ENCODE peak calls at places on chromosomes 11 and 22, in five cellular contexts. U is T-helper 1 cell; X is dermis blood vessel endothelial cell; I is stimulated activated CD4-positive, alpha-beta T cell treated with anti-CD3 and anti-CD28 coated beads, Interleukin-2, amount 100 ng/mL, for 24 hours; R is GM13977. E is an unnamed sample.

GRCh38 chr11:1847006-1847735 is 5.7 kb upstream of the LSP1 start:
- DNase-seq in U (no peak), X (no peak), I (no peak), R (no peak), E (no peak)

GRCh38 chr22:45915151-45915550 is 61.8 kb downstream of the WNT7B start:
- DNase-seq in U (no peak), X (no peak), I (no peak), R (no peak), E (no peak)

GRCh38 chr22:35608088-35608487 is 9.0 kb downstream of the MB start:
- DNase-seq in U (no peak), X (no peak), I (no peak), R (no peak), E (no peak)

GRCh38 chr22:45263790-45264269 is 20.9 kb upstream of the UPK3A start:
- DNase-seq in U (no peak), X (peak), I (no peak), R (peak), E (peak)

GRCh38 chr11:2471804-2472096 is 26.9 kb downstream of the KCNQ1 start:
- DNase-seq in U (no peak), X (no peak), I (no peak), R (no peak), E (no peak)

GRCh38 chr11:10539339-10539738 is 1.6 kb downstream of the RNF141 start:
- DNase-seq in U (no peak), X (no peak), I (no peak), R (no peak), E (no peak)

GRCh38 chr11:36271794-36272409 is 17.3 kb downstream of the COMMD9 start:
- DNase-seq in U (no peak), X (peak), I (peak), R (no peak), E (no peak)

GRCh38 chr11:87374206-87374793 is 336.6 kb downstream of the TMEM135 start:
- DNase-seq in U (no peak), X (no peak), I (no peak), R (no peak), E (no peak)

GRCh38 chr11:65770951-65771567 is 9.7 kb downstream of the AP5B1 start:
- DNase-seq in U (no peak), X (no peak), I (no peak), R (no peak), E (no peak)

GRCh38 chr22:47022075-47022473 is 259.6 kb downstream of the TBC1D22A start:
- DNase-seq in U (no peak), X (peak), I (no peak), R (no peak), E (no peak)

GRCh38 chr11:77131560-77131959 is 3.5 kb downstream of the MYO7A start:
- DNase-seq in U (no peak), X (peak), I (no peak), R (no peak), E (no peak)

GRCh38 chr22:21666786-21667185 is 974 bp downstream of the PPIL2 start:
- DNase-seq in U (no peak), X (no peak), I (no peak), R (no peak), E (no peak)

GRCh38 chr11:66844496-66845142 is 1.4 kb downstream of the RCE1 start:
- DNase-seq in U (no peak), X (no peak), I (no peak), R (no peak), E (no peak)

GRCh38 chr22:50572965-50573364 is 5.3 kb downstream of the CPT1B start:
- DNase-seq in U (no peak), X (no peak), I (no peak), R (no peak), E (no peak)

GRCh38 chr22:42820075-42820763 is 36.9 kb downstream of the ARFGAP3 start:
- DNase-seq in U (no peak), X (peak), I (no peak), R (no peak), E (no peak)

GRCh38 chr22:44146088-44146861 is 34.5 kb upstream of the PARVG start:
- DNase-seq in U (no peak), X (no peak), I (no peak), R (no peak), E (no peak)

GRCh38 chr11:73335204-73335923 is 27.3 kb downstream of the ARHGEF17 start:
- DNase-seq in U (peak), X (peak), I (peak), R (peak), E (peak)

GRCh38 chr11:69913591-69914285 is 94.5 kb upstream of the FGF3 start:
- DNase-seq in U (no peak), X (no peak), I (no peak), R (no peak), E (no peak)

GRCh38 chr11:62128835-62129234 is 5.0 kb downstream of the INCENP start:
- DNase-seq in U (no peak), X (no peak), I (no peak), R (no peak), E (no peak)

E was measured in T1000.